ENCODE peak calls at places on chromosomes 11 and 22, in six cellular contexts. D, Y, F, Q, G and S are unnamed samples.

GRCh38 chr22:25658641-25659040 is 83.3 kb upstream of the MYO18B start:
- DNase-seq in D (no peak), Y (no peak), F (no peak), Q (no peak), G (no peak), S (no peak)

GRCh38 chr22:23253475-23254055 is 73.3 kb downstream of the BCR start:
- DNase-seq in D (no peak), Y (no peak), F (no peak), Q (no peak), G (no peak), S (no peak)

GRCh38 chr11:30258679-30259078 is 27.9 kb downstream of the FSHB start:
- DNase-seq in D (no peak), Y (no peak), F (no peak), Q (no peak), G (no peak), S (no peak)

GRCh38 chr22:20424937-20425587 is 12.6 kb downstream of the SCARF2 start:
- DNase-seq in D (no peak), Y (no peak), F (no peak), Q (no peak), G (no peak), S (no peak)

GRCh38 chr11:132895340-132895739 is 637.0 kb downstream of the OPCML start:
- DNase-seq in D (no peak), Y (no peak), F (no peak), Q (no peak), G (no peak), S (peak)

GRCh38 chr11:65637794-65638317 is at the start of gene SIPA1:
- DNase-seq in D (peak), Y (peak), F (peak), Q (peak), G (peak), S (peak)

GRCh38 chr11:123678246-123678645 is 23.8 kb upstream of the SCN3B start:
- DNase-seq in D (no peak), Y (no peak), F (no peak), Q (peak), G (no peak), S (peak)

GRCh38 chr11:45885921-45886721 is 670 bp downstream of the MAPK8IP1 start:
- DNase-seq in D (no peak), Y (peak), F (no peak), Q (no peak), G (no peak), S (no peak)

GRCh38 chr11:9858822-9859221 is 194.9 kb downstream of the SWAP70 start:
- DNase-seq in D (no peak), Y (no peak), F (no peak), Q (peak), G (peak), S (no peak)

GRCh38 chr11:74318241-74318932 is 6.9 kb upstream of the P4HA3 start:
- DNase-seq in D (no peak), Y (no peak), F (no peak), Q (no peak), G (no peak), S (no peak)

GRCh38 chr22:48504519-48505140 is 1323.0 kb downstream of the BRD1 start:
- DNase-seq in D (no peak), Y (no peak), F (no peak), Q (no peak), G (no peak), S (no peak)

GRCh38 chr22:24421428-24421931 is 5.9 kb upstream of the ADORA2A start:
- DNase-seq in D (no peak), Y (no peak), F (peak), Q (no peak), G (no peak), S (peak)

GRCh38 chr22:33513388-33514336 is 406.6 kb downstream of the LARGE1 start:
- DNase-seq in D (no peak), Y (no peak), F (no peak), Q (peak), G (no peak), S (no peak)

GRCh38 chr22:49015459-49015858 is 812.2 kb downstream of the BRD1 start:
- DNase-seq in D (no peak), Y (no peak), F (no peak), Q (no peak), G (no peak), S (no peak)

GRCh38 chr11:9091044-9091936 is at the start of gene SCUBE2:
- DNase-seq in D (no peak), Y (peak), F (no peak), Q (no peak), G (peak), S (no peak)

GRCh38 chr11:6850526-6850925 is 5.0 kb downstream of the OR10A5 start:
- DNase-seq in D (no peak), Y (no peak), F (no peak), Q (no peak), G (no peak), S (no peak)

GRCh38 chr11:70410276-70410675 is 11.9 kb downstream of the CTTN start:
- DNase-seq in D (no peak), Y (no peak), F (no peak), Q (no peak), G (no peak), S (no peak)

GRCh38 chr11:72519220-72519881 is 85.0 kb upstream of the CLPB start:
- DNase-seq in D (no peak), Y (no peak), F (peak), Q (peak), G (no peak), S (no peak)

GRCh38 chr22:43179151-43179910 is 7.6 kb downstream of the TTLL12 start:
- DNase-seq in D (no peak), Y (peak), F (no peak), Q (no peak), G (no peak), S (no peak)

GRCh38 chr11:70544774-70545625 is 146.7 kb downstream of the CTTN start:
- DNase-seq in D (no peak), Y (no peak), F (no peak), Q (peak), G (no peak), S (no peak)

GRCh38 chr11:111585371-111585770 is 16.9 kb upstream of the SIK2 start:
- DNase-seq in D (no peak), Y (no peak), F (no peak), Q (peak), G (no peak), S (no peak)

GRCh38 chr22:29030618-29031235 is 30.9 kb downstream of the C22orf31 start:
- DNase-seq in D (peak), Y (peak), F (peak), Q (peak), G (peak), S (peak)

GRCh38 chr22:19645391-19645790 is 68.9 kb upstream of the SEPTIN5 start:
- DNase-seq in D (no peak), Y (no peak), F (no peak), Q (no peak), G (no peak), S (no peak)

GRCh38 chr11:43825217-43825816 is 55.3 kb upstream of the ALKBH3 start:
- DNase-seq in D (no peak), Y (no peak), F (peak), Q (peak), G (peak), S (peak)

DNA sequence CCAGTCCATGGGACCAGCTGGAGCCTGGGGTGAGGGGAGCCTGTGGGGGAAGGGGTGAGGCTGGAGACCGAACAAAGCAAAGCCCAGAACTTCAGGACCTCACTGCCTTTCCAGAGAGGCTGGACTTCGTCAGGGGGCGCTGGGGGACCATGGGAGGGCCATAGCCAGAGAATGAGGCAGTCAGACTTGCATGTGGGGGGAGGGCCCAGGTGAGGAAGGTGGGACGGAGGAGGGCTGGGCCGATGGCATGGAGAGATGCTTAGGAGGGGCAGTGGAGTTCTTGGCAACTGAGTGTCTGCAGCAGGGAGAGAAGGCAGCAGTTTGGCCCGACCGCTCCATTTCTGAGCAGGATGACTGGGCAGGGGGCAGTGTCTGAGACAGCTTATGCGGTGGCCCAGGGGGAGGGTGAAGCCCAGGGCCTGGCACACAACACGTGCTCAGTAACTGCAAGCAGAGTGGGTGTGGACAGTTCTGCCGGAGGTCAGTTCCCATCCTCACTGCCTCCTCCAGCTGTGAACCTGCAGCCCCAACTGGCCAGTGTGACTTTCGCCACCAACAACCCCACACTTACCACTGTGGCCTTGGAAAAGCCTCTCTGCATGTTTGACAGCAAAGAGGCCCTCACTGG is 796 bp downstream of the UPK3A start:
- DNase-seq in D (peak), Y (no peak), F (no peak), Q (no peak), G (no peak), S (no peak)
- TF ChIP-seq CTCF in D (no peak), Y (no peak), F (no peak), Q (no peak), G (no peak), S (no peak)

GRCh38 chr11:57641011-57641410 is 8.7 kb downstream of the YPEL4 start:
- DNase-seq in D (no peak), Y (no peak), F (no peak), Q (no peak), G (no peak), S (no peak)
- TF ChIP-seq CTCF in D (peak), Y (no peak), F (no peak), Q (peak), G (no peak), S (no peak)

DNA sequence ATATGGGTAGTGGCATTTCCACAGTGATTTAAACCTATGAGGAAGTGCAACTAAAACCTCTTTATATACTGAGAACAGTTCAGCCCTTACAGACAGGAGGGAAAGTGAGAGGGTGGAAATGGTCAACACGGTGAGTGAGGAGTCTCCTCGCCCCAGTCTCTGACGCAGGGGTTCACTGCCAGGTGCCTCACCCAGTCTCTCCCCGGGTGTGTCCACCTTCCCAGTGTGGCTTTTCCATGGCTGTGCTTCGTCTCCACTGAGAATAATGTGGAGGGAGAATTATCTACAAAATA is 116.6 kb upstream of the TOP3B start:
- DNase-seq in D (no peak), Y (no peak), F (no peak), Q (no peak), G (no peak), S (no peak)
- TF ChIP-seq CTCF in D (no peak), Y (no peak), F (no peak), Q (no peak), G (no peak), S (no peak)

GRCh38 chr11:61384271-61385242 is 7.8 kb upstream of the TMEM216 start:
- DNase-seq in D (no peak), Y (no peak), F (no peak), Q (no peak), G (peak), S (peak)
- TF ChIP-seq CTCF in D (no peak), Y (no peak), F (no peak), Q (peak), G (no peak), S (peak)

GRCh38 chr11:2215561-2216399 is 44.2 kb upstream of the TH start:
- DNase-seq in D (no peak), Y (no peak), F (no peak), Q (no peak), G (no peak), S (no peak)
- TF ChIP-seq CTCF in D (no peak), Y (no peak), F (no peak), Q (no peak), G (no peak), S (no peak)

GRCh38 chr11:131850507-131850906 is 480.1 kb downstream of the NTM start:
- DNase-seq in D (no peak), Y (no peak), F (no peak), Q (no peak), G (no peak), S (no peak)
- TF ChIP-seq CTCF in D (no peak), Y (no peak), F (no peak), Q (no peak), G (no peak), S (no peak)

DNA sequence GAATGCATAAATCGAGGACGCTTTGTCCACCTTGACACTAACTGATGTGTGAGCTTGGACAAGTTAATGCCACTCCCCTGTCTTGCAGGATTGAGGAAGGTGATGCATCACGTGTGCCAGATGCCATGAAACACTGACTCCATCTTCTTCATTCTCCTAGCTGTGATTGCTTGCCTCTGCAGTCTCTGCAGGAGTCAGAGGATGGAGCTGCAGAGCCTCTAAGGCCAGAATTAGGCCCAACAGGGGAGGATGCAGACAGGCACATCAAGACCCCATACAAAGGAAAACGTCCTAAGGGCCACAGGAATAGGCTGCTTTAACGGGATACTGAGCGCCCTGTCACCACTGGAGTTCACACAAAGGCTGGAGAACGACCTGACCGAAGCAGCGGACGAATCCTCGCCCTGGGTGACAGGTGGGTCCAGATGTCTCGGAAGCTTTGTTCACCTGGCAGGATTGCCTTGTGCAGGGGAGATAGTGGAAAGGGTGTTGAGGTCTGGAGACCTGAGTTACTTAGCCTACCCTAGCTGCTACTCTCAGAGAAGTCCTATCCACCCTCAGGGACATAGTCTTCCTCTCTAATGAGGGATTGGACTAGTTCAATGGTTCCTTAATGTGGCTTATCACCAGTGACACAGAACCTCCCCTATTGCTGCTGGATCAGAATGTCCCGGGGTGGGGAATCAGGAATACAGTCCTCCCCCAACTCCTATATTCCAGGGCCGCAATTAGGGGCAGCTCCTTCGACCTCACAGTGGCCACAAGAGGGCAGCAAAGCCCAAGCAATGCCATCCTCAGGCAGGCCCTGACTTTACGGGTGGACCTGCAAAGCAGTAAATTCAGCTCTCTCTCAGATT is 32.4 kb downstream of the DBX1 start:
- DNase-seq in D (peak), Y (peak), F (peak), Q (peak), G (peak), S (peak)
- TF ChIP-seq CTCF in D (peak), Y (peak), F (peak), Q (peak), G (peak), S (peak)

GRCh38 chr11:130691581-130691980 is 224.7 kb downstream of the SNX19 start:
- DNase-seq in D (no peak), Y (no peak), F (no peak), Q (no peak), G (no peak), S (no peak)
- TF ChIP-seq CTCF in D (no peak), Y (no peak), F (no peak), Q (no peak), G (no peak), S (no peak)